ENCODE peak calls at places on chromosomes 3 and 15, in seven cellular contexts. One of them, this sample, is unnamed.

GRCh38 chr3:23324745-23325144 is 121.6 kb downstream of the UBE2E2 start:
- DNase-seq in mucosa of descending colon: no peak
- DNase-seq in stimulated activated CD8-positive, alpha-beta memory T cell treated with anti-CD3 and anti-CD28 coated beads, Interleukin-7, amount 100 ng/mL, for 1 hour: no peak
- DNase-seq in CD4-positive, alpha-beta T cell: no peak
- DNase-seq in NCI-H146: no peak
- DNase-seq in iris pigment epithelial cell: peak
- DNase-seq in CD4-positive, alpha-beta memory T cell: peak
- DNase-seq in this sample: no peak

GRCh38 chr15:48974865-48975264 is 11.1 kb upstream of the SHC4 start:
- DNase-seq in mucosa of descending colon: no peak
- DNase-seq in stimulated activated CD8-positive, alpha-beta memory T cell treated with anti-CD3 and anti-CD28 coated beads, Interleukin-7, amount 100 ng/mL, for 1 hour: no peak
- DNase-seq in CD4-positive, alpha-beta T cell: no peak
- DNase-seq in NCI-H146: peak
- DNase-seq in iris pigment epithelial cell: peak
- DNase-seq in CD4-positive, alpha-beta memory T cell: no peak
- DNase-seq in this sample: no peak

GRCh38 chr3:8660271-8660731 is 15.7 kb upstream of the SSUH2 start:
- DNase-seq in mucosa of descending colon: no peak
- DNase-seq in stimulated activated CD8-positive, alpha-beta memory T cell treated with anti-CD3 and anti-CD28 coated beads, Interleukin-7, amount 100 ng/mL, for 1 hour: no peak
- DNase-seq in CD4-positive, alpha-beta T cell: no peak
- DNase-seq in NCI-H146: no peak
- DNase-seq in iris pigment epithelial cell: peak
- DNase-seq in CD4-positive, alpha-beta memory T cell: no peak
- DNase-seq in this sample: no peak

GRCh38 chr15:69324031-69324430 is 25.3 kb downstream of the PAQR5 start:
- DNase-seq in mucosa of descending colon: no peak
- DNase-seq in stimulated activated CD8-positive, alpha-beta memory T cell treated with anti-CD3 and anti-CD28 coated beads, Interleukin-7, amount 100 ng/mL, for 1 hour: no peak
- DNase-seq in CD4-positive, alpha-beta T cell: no peak
- DNase-seq in NCI-H146: no peak
- DNase-seq in iris pigment epithelial cell: no peak
- DNase-seq in CD4-positive, alpha-beta memory T cell: no peak
- DNase-seq in this sample: no peak

GRCh38 chr3:15794842-15795562 is 2.8 kb downstream of the ANKRD28 start:
- DNase-seq in mucosa of descending colon: no peak
- DNase-seq in stimulated activated CD8-positive, alpha-beta memory T cell treated with anti-CD3 and anti-CD28 coated beads, Interleukin-7, amount 100 ng/mL, for 1 hour: no peak
- DNase-seq in CD4-positive, alpha-beta T cell: no peak
- DNase-seq in NCI-H146: no peak
- DNase-seq in iris pigment epithelial cell: peak
- DNase-seq in CD4-positive, alpha-beta memory T cell: no peak
- DNase-seq in this sample: no peak

GRCh38 chr3:129025691-129026435 is 24.8 kb downstream of the EFCC1 start:
- DNase-seq in mucosa of descending colon: peak
- DNase-seq in stimulated activated CD8-positive, alpha-beta memory T cell treated with anti-CD3 and anti-CD28 coated beads, Interleukin-7, amount 100 ng/mL, for 1 hour: no peak
- DNase-seq in CD4-positive, alpha-beta T cell: no peak
- DNase-seq in NCI-H146: no peak
- DNase-seq in iris pigment epithelial cell: no peak
- DNase-seq in CD4-positive, alpha-beta memory T cell: no peak
- DNase-seq in this sample: no peak

GRCh38 chr3:58535531-58536500 is 1.2 kb downstream of the ACOX2 start:
- DNase-seq in mucosa of descending colon: peak
- DNase-seq in stimulated activated CD8-positive, alpha-beta memory T cell treated with anti-CD3 and anti-CD28 coated beads, Interleukin-7, amount 100 ng/mL, for 1 hour: no peak
- DNase-seq in CD4-positive, alpha-beta T cell: no peak
- DNase-seq in NCI-H146: peak
- DNase-seq in iris pigment epithelial cell: peak
- DNase-seq in CD4-positive, alpha-beta memory T cell: no peak
- DNase-seq in this sample: no peak

GRCh38 chr15:77819841-77820728 is 187.4 kb upstream of the LINGO1 start:
- DNase-seq in mucosa of descending colon: no peak
- DNase-seq in stimulated activated CD8-positive, alpha-beta memory T cell treated with anti-CD3 and anti-CD28 coated beads, Interleukin-7, amount 100 ng/mL, for 1 hour: no peak
- DNase-seq in CD4-positive, alpha-beta T cell: no peak
- DNase-seq in NCI-H146: peak
- DNase-seq in iris pigment epithelial cell: peak
- DNase-seq in CD4-positive, alpha-beta memory T cell: no peak
- DNase-seq in this sample: peak

GRCh38 chr3:59655616-59656015 is 605.8 kb upstream of the CFAP20DC start:
- DNase-seq in mucosa of descending colon: no peak
- DNase-seq in stimulated activated CD8-positive, alpha-beta memory T cell treated with anti-CD3 and anti-CD28 coated beads, Interleukin-7, amount 100 ng/mL, for 1 hour: no peak
- DNase-seq in CD4-positive, alpha-beta T cell: no peak
- DNase-seq in NCI-H146: no peak
- DNase-seq in iris pigment epithelial cell: no peak
- DNase-seq in CD4-positive, alpha-beta memory T cell: no peak
- DNase-seq in this sample: no peak

GRCh38 chr3:149273096-149273751 is 51.6 kb upstream of the CP start:
- DNase-seq in mucosa of descending colon: no peak
- DNase-seq in stimulated activated CD8-positive, alpha-beta memory T cell treated with anti-CD3 and anti-CD28 coated beads, Interleukin-7, amount 100 ng/mL, for 1 hour: no peak
- DNase-seq in CD4-positive, alpha-beta T cell: no peak
- DNase-seq in NCI-H146: peak
- DNase-seq in iris pigment epithelial cell: peak
- DNase-seq in CD4-positive, alpha-beta memory T cell: peak
- DNase-seq in this sample: peak

GRCh38 chr3:102169915-102170479 is 264.8 kb upstream of the ZPLD1 start:
- DNase-seq in mucosa of descending colon: no peak
- DNase-seq in stimulated activated CD8-positive, alpha-beta memory T cell treated with anti-CD3 and anti-CD28 coated beads, Interleukin-7, amount 100 ng/mL, for 1 hour: no peak
- DNase-seq in CD4-positive, alpha-beta T cell: no peak
- DNase-seq in NCI-H146: no peak
- DNase-seq in iris pigment epithelial cell: peak
- DNase-seq in CD4-positive, alpha-beta memory T cell: no peak
- DNase-seq in this sample: no peak

GRCh38 chr3:178236555-178237277 is 299.5 kb upstream of the KCNMB2 start:
- DNase-seq in mucosa of descending colon: no peak
- DNase-seq in stimulated activated CD8-positive, alpha-beta memory T cell treated with anti-CD3 and anti-CD28 coated beads, Interleukin-7, amount 100 ng/mL, for 1 hour: no peak
- DNase-seq in CD4-positive, alpha-beta T cell: no peak
- DNase-seq in NCI-H146: no peak
- DNase-seq in iris pigment epithelial cell: peak
- DNase-seq in CD4-positive, alpha-beta memory T cell: no peak
- DNase-seq in this sample: no peak

GRCh38 chr3:95705786-95706418 is 1108.5 kb upstream of the EPHA6 start:
- DNase-seq in mucosa of descending colon: no peak
- DNase-seq in stimulated activated CD8-positive, alpha-beta memory T cell treated with anti-CD3 and anti-CD28 coated beads, Interleukin-7, amount 100 ng/mL, for 1 hour: no peak
- DNase-seq in CD4-positive, alpha-beta T cell: no peak
- DNase-seq in NCI-H146: no peak
- DNase-seq in iris pigment epithelial cell: no peak
- DNase-seq in CD4-positive, alpha-beta memory T cell: peak
- DNase-seq in this sample: no peak

GRCh38 chr3:75001330-75001729 is 386.9 kb upstream of the CNTN3 start:
- DNase-seq in mucosa of descending colon: no peak
- DNase-seq in stimulated activated CD8-positive, alpha-beta memory T cell treated with anti-CD3 and anti-CD28 coated beads, Interleukin-7, amount 100 ng/mL, for 1 hour: no peak
- DNase-seq in CD4-positive, alpha-beta T cell: no peak
- DNase-seq in NCI-H146: no peak
- DNase-seq in iris pigment epithelial cell: peak
- DNase-seq in CD4-positive, alpha-beta memory T cell: no peak
- DNase-seq in this sample: no peak

GRCh38 chr15:57205999-57206398 is 170.3 kb upstream of the CGNL1 start:
- DNase-seq in mucosa of descending colon: peak
- DNase-seq in stimulated activated CD8-positive, alpha-beta memory T cell treated with anti-CD3 and anti-CD28 coated beads, Interleukin-7, amount 100 ng/mL, for 1 hour: no peak
- DNase-seq in CD4-positive, alpha-beta T cell: no peak
- DNase-seq in NCI-H146: peak
- DNase-seq in iris pigment epithelial cell: no peak
- DNase-seq in CD4-positive, alpha-beta memory T cell: no peak
- DNase-seq in this sample: no peak

GRCh38 chr3:148280623-148281242 is 417.0 kb upstream of the AGTR1 start:
- DNase-seq in mucosa of descending colon: peak
- DNase-seq in stimulated activated CD8-positive, alpha-beta memory T cell treated with anti-CD3 and anti-CD28 coated beads, Interleukin-7, amount 100 ng/mL, for 1 hour: no peak
- DNase-seq in CD4-positive, alpha-beta T cell: no peak
- DNase-seq in NCI-H146: no peak
- DNase-seq in iris pigment epithelial cell: no peak
- DNase-seq in CD4-positive, alpha-beta memory T cell: no peak
- DNase-seq in this sample: no peak

GRCh38 chr15:59172289-59172901 is 34.2 kb upstream of the LDHAL6B start:
- DNase-seq in mucosa of descending colon: no peak
- DNase-seq in stimulated activated CD8-positive, alpha-beta memory T cell treated with anti-CD3 and anti-CD28 coated beads, Interleukin-7, amount 100 ng/mL, for 1 hour: no peak
- DNase-seq in CD4-positive, alpha-beta T cell: no peak
- DNase-seq in NCI-H146: no peak
- DNase-seq in iris pigment epithelial cell: no peak
- DNase-seq in CD4-positive, alpha-beta memory T cell: no peak
- DNase-seq in this sample: no peak

GRCh38 chr15:85752591-85752990 is 42.1 kb downstream of the KLHL25 start:
- DNase-seq in mucosa of descending colon: no peak
- DNase-seq in stimulated activated CD8-positive, alpha-beta memory T cell treated with anti-CD3 and anti-CD28 coated beads, Interleukin-7, amount 100 ng/mL, for 1 hour: no peak
- DNase-seq in CD4-positive, alpha-beta T cell: no peak
- DNase-seq in NCI-H146: no peak
- DNase-seq in iris pigment epithelial cell: no peak
- DNase-seq in CD4-positive, alpha-beta memory T cell: no peak
- DNase-seq in this sample: no peak

GRCh38 chr3:20326537-20326936 is 140.5 kb upstream of the SGO1 start:
- DNase-seq in mucosa of descending colon: no peak
- DNase-seq in stimulated activated CD8-positive, alpha-beta memory T cell treated with anti-CD3 and anti-CD28 coated beads, Interleukin-7, amount 100 ng/mL, for 1 hour: no peak
- DNase-seq in CD4-positive, alpha-beta T cell: no peak
- DNase-seq in NCI-H146: no peak
- DNase-seq in iris pigment epithelial cell: peak
- DNase-seq in CD4-positive, alpha-beta memory T cell: no peak
- DNase-seq in this sample: no peak

GRCh38 chr3:54969652-54970051 is 41.8 kb upstream of the LRTM1 start:
- DNase-seq in mucosa of descending colon: no peak
- DNase-seq in stimulated activated CD8-positive, alpha-beta memory T cell treated with anti-CD3 and anti-CD28 coated beads, Interleukin-7, amount 100 ng/mL, for 1 hour: no peak
- DNase-seq in CD4-positive, alpha-beta T cell: no peak
- DNase-seq in NCI-H146: peak
- DNase-seq in iris pigment epithelial cell: no peak
- DNase-seq in CD4-positive, alpha-beta memory T cell: no peak
- DNase-seq in this sample: no peak

GRCh38 chr15:73723146-73723545 is 30.0 kb downstream of the INSYN1 start:
- DNase-seq in mucosa of descending colon: no peak
- DNase-seq in stimulated activated CD8-positive, alpha-beta memory T cell treated with anti-CD3 and anti-CD28 coated beads, Interleukin-7, amount 100 ng/mL, for 1 hour: no peak
- DNase-seq in CD4-positive, alpha-beta T cell: no peak
- DNase-seq in NCI-H146: no peak
- DNase-seq in iris pigment epithelial cell: no peak
- DNase-seq in CD4-positive, alpha-beta memory T cell: no peak
- DNase-seq in this sample: no peak

GRCh38 chr3:132342183-132342582 is 25.0 kb downstream of the ACP3 start:
- DNase-seq in mucosa of descending colon: no peak
- DNase-seq in stimulated activated CD8-positive, alpha-beta memory T cell treated with anti-CD3 and anti-CD28 coated beads, Interleukin-7, amount 100 ng/mL, for 1 hour: no peak
- DNase-seq in CD4-positive, alpha-beta T cell: no peak
- DNase-seq in NCI-H146: peak
- DNase-seq in iris pigment epithelial cell: no peak
- DNase-seq in CD4-positive, alpha-beta memory T cell: no peak
- DNase-seq in this sample: no peak

GRCh38 chr3:123021388-123021787 is 6.2 kb downstream of the SEMA5B start:
- DNase-seq in mucosa of descending colon: no peak
- DNase-seq in stimulated activated CD8-positive, alpha-beta memory T cell treated with anti-CD3 and anti-CD28 coated beads, Interleukin-7, amount 100 ng/mL, for 1 hour: no peak
- DNase-seq in CD4-positive, alpha-beta T cell: no peak
- DNase-seq in NCI-H146: no peak
- DNase-seq in iris pigment epithelial cell: no peak
- DNase-seq in CD4-positive, alpha-beta memory T cell: no peak
- DNase-seq in this sample: no peak

GRCh38 chr15:51401872-51402517 is 60.5 kb downstream of the GLDN start:
- DNase-seq in mucosa of descending colon: no peak
- DNase-seq in stimulated activated CD8-positive, alpha-beta memory T cell treated with anti-CD3 and anti-CD28 coated beads, Interleukin-7, amount 100 ng/mL, for 1 hour: no peak
- DNase-seq in CD4-positive, alpha-beta T cell: no peak
- DNase-seq in NCI-H146: peak
- DNase-seq in iris pigment epithelial cell: peak
- DNase-seq in CD4-positive, alpha-beta memory T cell: no peak
- DNase-seq in this sample: no peak

GRCh38 chr3:38307599-38307998 is 25.5 kb downstream of the SLC22A14 start:
- DNase-seq in mucosa of descending colon: no peak
- DNase-seq in stimulated activated CD8-positive, alpha-beta memory T cell treated with anti-CD3 and anti-CD28 coated beads, Interleukin-7, amount 100 ng/mL, for 1 hour: no peak
- DNase-seq in CD4-positive, alpha-beta T cell: no peak
- DNase-seq in NCI-H146: no peak
- DNase-seq in iris pigment epithelial cell: no peak
- DNase-seq in CD4-positive, alpha-beta memory T cell: no peak
- DNase-seq in this sample: no peak

GRCh38 chr15:71434774-71435173 is 319.5 kb downstream of the THSD4 start:
- DNase-seq in mucosa of descending colon: no peak
- DNase-seq in stimulated activated CD8-positive, alpha-beta memory T cell treated with anti-CD3 and anti-CD28 coated beads, Interleukin-7, amount 100 ng/mL, for 1 hour: no peak
- DNase-seq in CD4-positive, alpha-beta T cell: no peak
- DNase-seq in NCI-H146: no peak
- DNase-seq in iris pigment epithelial cell: peak
- DNase-seq in CD4-positive, alpha-beta memory T cell: no peak
- DNase-seq in this sample: no peak

GRCh38 chr3:160822931-160823330 is 66.9 kb downstream of the PPM1L start:
- DNase-seq in mucosa of descending colon: no peak
- DNase-seq in stimulated activated CD8-positive, alpha-beta memory T cell treated with anti-CD3 and anti-CD28 coated beads, Interleukin-7, amount 100 ng/mL, for 1 hour: no peak
- DNase-seq in CD4-positive, alpha-beta T cell: no peak
- DNase-seq in NCI-H146: peak
- DNase-seq in iris pigment epithelial cell: no peak
- DNase-seq in CD4-positive, alpha-beta memory T cell: no peak
- DNase-seq in this sample: no peak

GRCh38 chr3:100562224-100562857 is 47.1 kb upstream of the ADGRG7 start:
- DNase-seq in mucosa of descending colon: no peak
- DNase-seq in stimulated activated CD8-positive, alpha-beta memory T cell treated with anti-CD3 and anti-CD28 coated beads, Interleukin-7, amount 100 ng/mL, for 1 hour: no peak
- DNase-seq in CD4-positive, alpha-beta T cell: no peak
- DNase-seq in NCI-H146: no peak
- DNase-seq in iris pigment epithelial cell: no peak
- DNase-seq in CD4-positive, alpha-beta memory T cell: no peak
- DNase-seq in this sample: no peak

GRCh38 chr3:119240101-119240581 is 537 bp downstream of the B4GALT4 start:
- DNase-seq in mucosa of descending colon: peak
- DNase-seq in stimulated activated CD8-positive, alpha-beta memory T cell treated with anti-CD3 and anti-CD28 coated beads, Interleukin-7, amount 100 ng/mL, for 1 hour: no peak
- DNase-seq in CD4-positive, alpha-beta T cell: no peak
- DNase-seq in NCI-H146: peak
- DNase-seq in iris pigment epithelial cell: no peak
- DNase-seq in CD4-positive, alpha-beta memory T cell: no peak
- DNase-seq in this sample: no peak

GRCh38 chr3:196518999-196519737 is 4.0 kb upstream of the SMCO1 start:
- DNase-seq in mucosa of descending colon: no peak
- DNase-seq in stimulated activated CD8-positive, alpha-beta memory T cell treated with anti-CD3 and anti-CD28 coated beads, Interleukin-7, amount 100 ng/mL, for 1 hour: peak
- DNase-seq in CD4-positive, alpha-beta T cell: peak
- DNase-seq in NCI-H146: peak
- DNase-seq in iris pigment epithelial cell: peak
- DNase-seq in CD4-positive, alpha-beta memory T cell: peak
- DNase-seq in this sample: peak

GRCh38 chr15:57703387-57703786 is 3.1 kb upstream of the POLR2M start:
- DNase-seq in mucosa of descending colon: no peak
- DNase-seq in stimulated activated CD8-positive, alpha-beta memory T cell treated with anti-CD3 and anti-CD28 coated beads, Interleukin-7, amount 100 ng/mL, for 1 hour: no peak
- DNase-seq in CD4-positive, alpha-beta T cell: no peak
- DNase-seq in NCI-H146: no peak
- DNase-seq in iris pigment epithelial cell: peak
- DNase-seq in CD4-positive, alpha-beta memory T cell: peak
- DNase-seq in this sample: no peak

GRCh38 chr15:69095280-69095679 is 65.2 kb upstream of the GLCE start:
- DNase-seq in mucosa of descending colon: no peak
- DNase-seq in stimulated activated CD8-positive, alpha-beta memory T cell treated with anti-CD3 and anti-CD28 coated beads, Interleukin-7, amount 100 ng/mL, for 1 hour: no peak
- DNase-seq in CD4-positive, alpha-beta T cell: no peak
- DNase-seq in NCI-H146: no peak
- DNase-seq in iris pigment epithelial cell: no peak
- DNase-seq in CD4-positive, alpha-beta memory T cell: no peak
- DNase-seq in this sample: no peak

GRCh38 chr3:46393554-46394434 is 13.1 kb downstream of the CCR5AS start:
- DNase-seq in mucosa of descending colon: no peak
- DNase-seq in stimulated activated CD8-positive, alpha-beta memory T cell treated with anti-CD3 and anti-CD28 coated beads, Interleukin-7, amount 100 ng/mL, for 1 hour: no peak
- DNase-seq in CD4-positive, alpha-beta T cell: no peak
- DNase-seq in NCI-H146: peak
- DNase-seq in iris pigment epithelial cell: peak
- DNase-seq in CD4-positive, alpha-beta memory T cell: no peak
- DNase-seq in this sample: no peak

GRCh38 chr15:40879609-40880008 is 5.6 kb upstream of the RHOV start:
- DNase-seq in mucosa of descending colon: peak
- DNase-seq in stimulated activated CD8-positive, alpha-beta memory T cell treated with anti-CD3 and anti-CD28 coated beads, Interleukin-7, amount 100 ng/mL, for 1 hour: no peak
- DNase-seq in CD4-positive, alpha-beta T cell: no peak
- DNase-seq in NCI-H146: no peak
- DNase-seq in iris pigment epithelial cell: no peak
- DNase-seq in CD4-positive, alpha-beta memory T cell: no peak
- DNase-seq in this sample: no peak

GRCh38 chr3:171099911-171100310 is 73.4 kb upstream of the SLC2A2 start:
- DNase-seq in mucosa of descending colon: no peak
- DNase-seq in stimulated activated CD8-positive, alpha-beta memory T cell treated with anti-CD3 and anti-CD28 coated beads, Interleukin-7, amount 100 ng/mL, for 1 hour: no peak
- DNase-seq in CD4-positive, alpha-beta T cell: no peak
- DNase-seq in NCI-H146: no peak
- DNase-seq in iris pigment epithelial cell: no peak
- DNase-seq in CD4-positive, alpha-beta memory T cell: no peak
- DNase-seq in this sample: no peak

GRCh38 chr3:86787091-86787490 is 203.9 kb downstream of the VGLL3 start:
- DNase-seq in mucosa of descending colon: no peak
- DNase-seq in stimulated activated CD8-positive, alpha-beta memory T cell treated with anti-CD3 and anti-CD28 coated beads, Interleukin-7, amount 100 ng/mL, for 1 hour: no peak
- DNase-seq in CD4-positive, alpha-beta T cell: no peak
- DNase-seq in NCI-H146: no peak
- DNase-seq in iris pigment epithelial cell: peak
- DNase-seq in CD4-positive, alpha-beta memory T cell: no peak
- DNase-seq in this sample: no peak

GRCh38 chr3:97917813-97918536 is 54.3 kb downstream of the RIOX2 start:
- DNase-seq in mucosa of descending colon: no peak
- DNase-seq in stimulated activated CD8-positive, alpha-beta memory T cell treated with anti-CD3 and anti-CD28 coated beads, Interleukin-7, amount 100 ng/mL, for 1 hour: no peak
- DNase-seq in CD4-positive, alpha-beta T cell: no peak
- DNase-seq in NCI-H146: no peak
- DNase-seq in iris pigment epithelial cell: peak
- DNase-seq in CD4-positive, alpha-beta memory T cell: no peak
- DNase-seq in this sample: no peak